ENCODE peak calls at places on chromosomes 11 and 22, in five cellular contexts. One of them, this sample, is unnamed.

GRCh38 chr11:42172441-42172840 is 713.0 kb upstream of the LRRC4C start:
- DNase-seq in WTC11: no peak
- DNase-seq in HepG2: no peak
- DNase-seq in H1: no peak
- DNase-seq in K562: no peak
- DNase-seq in this sample: no peak

GRCh38 chr11:17855531-17856290 is 121.1 kb downstream of the KCNC1 start:
- DNase-seq in K562: no peak
- DNase-seq in WTC11: no peak
- DNase-seq in HepG2: no peak
- DNase-seq in H1: no peak
- DNase-seq in this sample: no peak

GRCh38 chr11:67416416-67417335 is 1.2 kb downstream of the CARNS1 start:
- DNase-seq in HepG2: peak; percentile 64
- DNase-seq in WTC11: no peak
- DNase-seq in K562: no peak
- DNase-seq in H1: no peak
- DNase-seq in this sample: peak; percentile 18

GRCh38 chr11:43543313-43543712 is 137.2 kb upstream of the HSD17B12 start:
- DNase-seq in WTC11: no peak
- DNase-seq in H1: no peak
- DNase-seq in HepG2: no peak
- DNase-seq in K562: no peak
- DNase-seq in this sample: no peak

GRCh38 chr22:40609216-40609615 is 27.3 kb downstream of the MRTFA start:
- DNase-seq in WTC11: no peak
- DNase-seq in HepG2: no peak
- DNase-seq in K562: no peak
- DNase-seq in H1: no peak
- DNase-seq in this sample: no peak

GRCh38 chr11:126607776-126608625 is 252.5 kb downstream of the ST3GAL4 start:
- DNase-seq in H1: no peak
- DNase-seq in WTC11: peak; percentile 32
- DNase-seq in K562: no peak
- DNase-seq in HepG2: no peak
- DNase-seq in this sample: no peak

GRCh38 chr11:117923275-117923674 is 5.9 kb downstream of the TMPRSS13 start:
- DNase-seq in HepG2: no peak
- DNase-seq in WTC11: no peak
- DNase-seq in K562: no peak
- DNase-seq in H1: no peak
- DNase-seq in this sample: no peak

GRCh38 chr11:88353386-88353785 is 15.8 kb upstream of the CTSC start:
- DNase-seq in WTC11: no peak
- DNase-seq in HepG2: no peak
- DNase-seq in K562: no peak
- DNase-seq in H1: no peak
- DNase-seq in this sample: no peak

GRCh38 chr11:57364851-57365660 is 15.9 kb downstream of the PRG3 start:
- DNase-seq in HepG2: no peak
- DNase-seq in H1: no peak
- DNase-seq in WTC11: peak; percentile 48
- DNase-seq in K562: no peak
- DNase-seq in this sample: no peak

GRCh38 chr11:100930185-100930778 is 199.3 kb downstream of the PGR start:
- DNase-seq in HepG2: peak; percentile 46
- DNase-seq in K562: peak; percentile 10
- DNase-seq in H1: no peak
- DNase-seq in WTC11: no peak
- DNase-seq in this sample: peak; percentile 64

GRCh38 chr11:134637091-134638015 is 225.3 kb upstream of the B3GAT1 start:
- DNase-seq in H1: no peak
- DNase-seq in HepG2: no peak
- DNase-seq in WTC11: no peak
- DNase-seq in K562: no peak
- DNase-seq in this sample: no peak

GRCh38 chr11:13713982-13714381 is 45.5 kb downstream of the FAR1 start:
- DNase-seq in HepG2: no peak
- DNase-seq in K562: no peak
- DNase-seq in H1: no peak
- DNase-seq in WTC11: no peak
- DNase-seq in this sample: no peak

GRCh38 chr11:48116843-48117242 is 99.8 kb upstream of the OR4B1 start:
- DNase-seq in K562: peak; percentile 53
- DNase-seq in WTC11: peak; percentile 31
- DNase-seq in HepG2: peak; percentile 12
- DNase-seq in H1: no peak
- DNase-seq in this sample: peak; percentile 39

GRCh38 chr11:68930991-68931855 is 27.5 kb downstream of the IGHMBP2 start:
- DNase-seq in WTC11: no peak
- DNase-seq in K562: no peak
- DNase-seq in HepG2: no peak
- DNase-seq in H1: no peak
- DNase-seq in this sample: no peak

GRCh38 chr22:26479792-26480610 is 3.6 kb downstream of the HPS4 start:
- DNase-seq in K562: no peak
- DNase-seq in H1: no peak
- DNase-seq in WTC11: no peak
- DNase-seq in HepG2: peak; percentile 82
- DNase-seq in this sample: no peak

GRCh38 chr11:105297463-105297862 is 157.9 kb upstream of the CARD18 start:
- DNase-seq in WTC11: no peak
- DNase-seq in HepG2: no peak
- DNase-seq in K562: no peak
- DNase-seq in H1: no peak
- DNase-seq in this sample: peak; percentile 66

GRCh38 chr22:31124811-31125465 is 2.2 kb downstream of the INPP5J start:
- DNase-seq in K562: no peak
- DNase-seq in H1: no peak
- DNase-seq in HepG2: no peak
- DNase-seq in WTC11: no peak
- DNase-seq in this sample: no peak

GRCh38 chr11:119446871-119447663 is 24.1 kb upstream of the THY1 start:
- DNase-seq in K562: no peak
- DNase-seq in WTC11: no peak
- DNase-seq in H1: no peak
- DNase-seq in HepG2: no peak
- DNase-seq in this sample: no peak

GRCh38 chr11:132024587-132025295 is 654.3 kb downstream of the NTM start:
- DNase-seq in K562: no peak
- DNase-seq in HepG2: no peak
- DNase-seq in WTC11: no peak
- DNase-seq in H1: no peak
- DNase-seq in this sample: peak; percentile 47

GRCh38 chr11:117610901-117611300 is 186.1 kb downstream of the DSCAML1 start:
- DNase-seq in H1: no peak
- DNase-seq in HepG2: no peak
- DNase-seq in WTC11: no peak
- DNase-seq in K562: no peak
- DNase-seq in this sample: no peak

GRCh38 chr11:69752890-69753289 is 22.3 kb downstream of the FGF4 start:
- DNase-seq in HepG2: no peak
- DNase-seq in WTC11: no peak
- DNase-seq in H1: no peak
- DNase-seq in K562: no peak
- DNase-seq in this sample: no peak

GRCh38 chr11:71204748-71205664 is 47.4 kb downstream of the SHANK2 start:
- DNase-seq in K562: no peak
- DNase-seq in WTC11: no peak
- DNase-seq in H1: no peak
- DNase-seq in HepG2: no peak
- DNase-seq in this sample: no peak

GRCh38 chr11:7677801-7678201 is 4.5 kb upstream of the CYB5R2 start:
- DNase-seq in K562: no peak
- DNase-seq in H1: no peak
- DNase-seq in WTC11: no peak
- DNase-seq in HepG2: no peak
- DNase-seq in this sample: no peak

GRCh38 chr11:15918212-15918611 is 438.1 kb downstream of the SOX6 start:
- DNase-seq in WTC11: no peak
- DNase-seq in HepG2: no peak
- DNase-seq in H1: no peak
- DNase-seq in K562: no peak
- DNase-seq in this sample: no peak

GRCh38 chr11:132496341-132496740 is 1036.0 kb downstream of the OPCML start:
- DNase-seq in H1: no peak
- DNase-seq in WTC11: no peak
- DNase-seq in HepG2: no peak
- DNase-seq in K562: no peak
- DNase-seq in this sample: no peak

GRCh38 chr11:1534682-1535081 is 37.4 kb downstream of the DUSP8 start:
- DNase-seq in H1: no peak
- DNase-seq in HepG2: no peak
- DNase-seq in WTC11: no peak
- DNase-seq in K562: no peak
- DNase-seq in this sample: no peak

GRCh38 chr11:64649304-64649703 is 58.3 kb downstream of the SLC22A12 start:
- DNase-seq in H1: no peak
- DNase-seq in WTC11: peak; percentile 72
- DNase-seq in K562: peak; percentile 32
- DNase-seq in HepG2: peak; percentile 30
- DNase-seq in this sample: no peak

GRCh38 chr11:115912484-115912945 is 408.3 kb upstream of the CADM1 start:
- DNase-seq in WTC11: no peak
- DNase-seq in H1: no peak
- DNase-seq in K562: no peak
- DNase-seq in HepG2: no peak
- DNase-seq in this sample: no peak

GRCh38 chr11:90171359-90171758 is 36.9 kb downstream of the NAALAD2 start:
- DNase-seq in HepG2: peak; percentile 79
- DNase-seq in K562: no peak
- DNase-seq in WTC11: no peak
- DNase-seq in H1: no peak
- DNase-seq in this sample: no peak

GRCh38 chr11:66996609-66997273 is 21.6 kb downstream of the C11orf86 start:
- DNase-seq in K562: no peak
- DNase-seq in H1: no peak
- DNase-seq in WTC11: no peak
- DNase-seq in HepG2: peak; percentile 93
- DNase-seq in this sample: no peak

GRCh38 chr11:124761301-124762021 is 629 bp downstream of the ESAM start:
- DNase-seq in K562: no peak
- DNase-seq in WTC11: peak; percentile 24
- DNase-seq in H1: no peak
- DNase-seq in HepG2: no peak
- DNase-seq in this sample: peak; percentile 51

GRCh38 chr11:77523712-77524111 is 49.8 kb upstream of the PAK1 start:
- DNase-seq in HepG2: no peak
- DNase-seq in WTC11: no peak
- DNase-seq in H1: no peak
- DNase-seq in K562: no peak
- DNase-seq in this sample: no peak
- TF ChIP-seq MAX in HepG2: no peak
- TF ChIP-seq MAX in WTC11: no peak
- TF ChIP-seq MAX in H1: no peak
- TF ChIP-seq MAX in K562: no peak
- TF ChIP-seq MAX in this sample: no peak

GRCh38 chr22:44085743-44086741 is 61.9 kb downstream of the PARVB start:
- DNase-seq in WTC11: peak; percentile 24
- DNase-seq in HepG2: peak; percentile 43
- DNase-seq in K562: peak; percentile 19
- DNase-seq in H1: peak; percentile 10
- DNase-seq in this sample: peak; percentile 80
- TF ChIP-seq JUN in WTC11: no peak
- TF ChIP-seq JUN in HepG2: no peak
- TF ChIP-seq JUN in K562: no peak
- TF ChIP-seq JUN in H1: no peak
- TF ChIP-seq JUN in this sample: no peak

DNA sequence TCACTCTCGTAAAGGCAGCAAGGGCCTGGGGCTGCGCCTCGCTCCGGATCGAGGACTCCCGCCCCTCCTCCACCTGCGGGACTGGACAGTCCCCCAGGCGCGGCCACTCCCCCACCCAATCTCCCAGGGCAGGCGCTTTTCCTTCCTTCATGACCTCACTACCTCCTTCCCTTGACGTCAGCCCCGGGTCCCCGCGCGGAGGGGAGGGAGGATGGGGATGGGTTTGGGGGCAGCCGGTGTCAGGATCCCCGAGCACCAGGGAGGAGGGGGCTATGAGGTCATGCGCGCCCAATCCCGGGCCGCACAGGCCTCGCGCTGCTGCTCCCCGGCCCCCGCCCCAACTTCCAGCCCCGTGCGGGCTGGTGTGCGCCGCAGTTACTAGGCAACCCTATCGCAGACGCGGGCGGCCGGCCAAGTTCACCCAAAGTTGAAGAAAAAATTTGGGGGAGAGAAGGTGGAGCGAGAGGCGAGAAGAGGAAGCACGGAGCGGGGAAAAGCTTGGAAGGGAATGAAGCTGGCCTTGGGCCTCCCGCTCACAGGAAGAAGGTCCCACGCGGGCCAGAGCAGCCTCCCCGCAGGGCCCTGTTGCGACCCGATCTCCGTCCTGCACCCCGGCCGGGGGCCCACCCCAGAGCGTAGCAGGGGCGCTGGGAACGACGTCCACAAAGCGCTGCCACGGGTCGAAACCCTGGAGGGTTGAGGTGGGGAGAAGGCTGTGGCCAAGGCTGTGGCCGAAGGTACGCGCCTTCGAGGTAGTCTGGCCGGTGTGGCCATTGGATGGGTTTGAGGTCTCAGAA is 8.3 kb downstream of the WT1 start:
- DNase-seq in K562: peak; percentile 72
- DNase-seq in HepG2: no peak
- DNase-seq in WTC11: peak; percentile 65
- DNase-seq in H1: no peak
- DNase-seq in this sample: no peak
- TF ChIP-seq MAX in K562: no peak
- TF ChIP-seq MAX in HepG2: no peak
- TF ChIP-seq MAX in WTC11: no peak
- TF ChIP-seq MAX in H1: no peak
- TF ChIP-seq MAX in this sample: no peak

DNA sequence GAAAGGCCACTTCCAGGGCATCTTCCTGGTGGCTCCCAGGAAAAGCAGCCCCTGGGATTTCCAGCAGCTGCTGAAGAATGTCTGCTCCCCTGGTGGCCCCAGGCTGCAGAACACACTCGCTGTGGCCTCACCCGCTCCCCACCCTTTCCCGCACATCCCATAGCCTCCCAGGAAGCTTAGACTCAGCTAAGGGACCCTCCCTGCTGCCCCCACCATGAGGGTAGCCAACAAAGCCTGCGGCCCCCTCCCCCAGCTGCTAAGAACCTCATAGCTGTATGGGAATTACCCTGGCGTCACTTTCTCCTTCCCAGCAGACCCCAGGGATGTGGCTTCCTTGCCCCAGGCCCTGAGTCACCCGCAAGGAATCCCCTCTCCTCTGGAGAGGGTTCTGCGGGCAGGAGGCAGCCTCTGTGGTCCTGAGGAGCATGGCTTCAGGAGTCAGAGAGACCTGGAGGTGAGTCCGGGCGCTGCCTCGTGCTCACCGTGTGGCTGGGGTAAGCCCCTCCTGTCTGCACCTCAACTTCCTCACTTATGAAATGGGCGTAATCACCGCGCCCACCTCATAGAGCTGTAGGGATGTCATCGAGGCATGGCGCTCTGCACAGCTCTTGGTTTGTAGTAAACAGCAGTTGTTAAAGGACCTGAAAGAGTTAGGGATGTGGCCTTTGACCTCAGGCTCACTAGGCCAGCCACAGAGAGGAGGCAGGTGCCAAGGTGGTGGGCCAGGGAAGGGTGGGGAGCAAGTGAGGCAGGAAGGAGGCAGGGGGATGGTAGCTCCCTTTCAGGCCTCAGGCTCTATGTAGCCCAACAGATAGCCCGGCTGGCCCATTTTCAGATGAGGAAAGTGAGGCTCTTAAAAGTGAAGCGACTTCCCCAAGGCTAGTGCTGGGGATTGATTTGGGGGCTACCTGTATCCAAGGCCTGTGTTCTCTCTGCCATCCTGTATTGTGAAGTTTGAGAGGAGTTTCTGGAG is 71.2 kb downstream of the LRRC32 start:
- DNase-seq in WTC11: no peak
- DNase-seq in HepG2: no peak
- DNase-seq in H1: no peak
- DNase-seq in K562: peak; percentile 50
- DNase-seq in this sample: no peak
- TF ChIP-seq JUN in WTC11: no peak
- TF ChIP-seq JUN in HepG2: no peak
- TF ChIP-seq JUN in H1: no peak
- TF ChIP-seq JUN in K562: no peak
- TF ChIP-seq JUN in this sample: no peak